ENCODE peak calls at places on chromosomes 4 and X, in four cellular contexts. X is stimulated activated CD8-positive, alpha-beta memory T cell treated with anti-CD3 and anti-CD28 coated beads, Interleukin-4, amount 100 ng/mL, for 48 hours; O is PC-3; Q is stomach. R is an unnamed sample.

GRCh38 chr4:33184684-33185083 is 2464.5 kb downstream of the PCDH7 start:
- DNase-seq in X (no peak), O (peak), Q (no peak), R (no peak)

GRCh38 chr4:19583827-19584569 is 667.7 kb upstream of the SLIT2 start:
- DNase-seq in X (no peak), O (no peak), Q (no peak), R (no peak)

GRCh38 chr4:74855879-74856278 is 61.6 kb upstream of the BTC start:
- DNase-seq in X (no peak), O (peak), Q (no peak), R (no peak)

GRCh38 chr4:111475001-111475400 is 670.3 kb upstream of the FAM241A start:
- DNase-seq in X (no peak), O (peak), Q (no peak), R (peak)

GRCh38 chrX:109732319-109732779 is 708 bp downstream of the ACSL4 start:
- DNase-seq in X (peak), O (peak), Q (no peak), R (peak)

GRCh38 chr4:164959896-164960295 is 17.6 kb downstream of the TRIM61 start:
- DNase-seq in X (no peak), O (peak), Q (no peak), R (peak)

GRCh38 chrX:139559383-139560042 is 29.0 kb downstream of the F9 start:
- DNase-seq in X (no peak), O (peak), Q (peak), R (peak)

GRCh38 chr4:108601517-108601916 is 18.9 kb upstream of the RPL34 start:
- DNase-seq in X (no peak), O (no peak), Q (no peak), R (no peak)

GRCh38 chrX:2928583-2929434 is at the start of gene ARSD:
- DNase-seq in X (peak), O (peak), Q (peak), R (peak)

GRCh38 chr4:75498041-75498440 is 16.2 kb downstream of the RCHY1 start:
- DNase-seq in X (no peak), O (no peak), Q (no peak), R (no peak)

GRCh38 chr4:126603851-126604250 is 1028.9 kb upstream of the INTU start:
- DNase-seq in X (no peak), O (no peak), Q (no peak), R (no peak)

GRCh38 chr4:3256230-3257124 is 7.5 kb downstream of the MSANTD1 start:
- DNase-seq in X (no peak), O (no peak), Q (peak), R (no peak)

R was measured in fibroblast of gingiva.